ENCODE peak calls at places on chromosomes 4 and X, in nine cellular contexts. C, A, W, Z, G, K, D, R and N are unnamed samples.

GRCh38 chr4:38654273-38654672 is 9.7 kb upstream of the KLF3 start:
- DNase-seq in C (no peak), K (no peak), A (no peak), G (no peak), D (no peak), Z (no peak), W (no peak), R (no peak), N (no peak)

GRCh38 chr4:184288451-184289178 is 70.9 kb upstream of the ENPP6 start:
- DNase-seq in D (no peak), R (no peak), G (no peak), W (peak; percentile 51), K (no peak), C (no peak), Z (no peak), A (no peak), N (no peak)

GRCh38 chr4:55321707-55322264 is 24.3 kb upstream of the SRD5A3 start:
- DNase-seq in G (peak; percentile 51), K (peak; percentile 75), C (peak; percentile 85), W (peak; percentile 83), A (peak; percentile 88), D (no peak), R (peak; percentile 78), Z (peak; percentile 84), N (peak; percentile 55)

GRCh38 chrX:107448625-107449468 is 605 bp upstream of the FRMPD3 start:
- DNase-seq in C (no peak), K (peak; percentile 46), D (no peak), A (no peak), Z (no peak), G (no peak), W (peak; percentile 51), R (no peak), N (no peak)

GRCh38 chr4:83112678-83113428 is 1.7 kb downstream of the PLAC8 start:
- DNase-seq in C (peak; percentile 45), A (no peak), W (no peak), Z (peak; percentile 36), D (no peak), K (no peak), G (peak; percentile 72), R (no peak), N (no peak)

GRCh38 chr4:74376888-74377483 is 12.0 kb downstream of the EREG start:
- DNase-seq in G (peak; percentile 41), A (no peak), D (no peak), W (no peak), K (no peak), R (peak; percentile 69), C (peak; percentile 46), Z (peak; percentile 76), N (peak; percentile 41)

GRCh38 chrX:93875621-93876282 is 201.7 kb downstream of the FAM133A start:
- DNase-seq in D (no peak), K (no peak), R (peak; percentile 0), W (no peak), C (no peak), A (no peak), G (no peak), Z (no peak), N (no peak)

GRCh38 chr4:52014903-52015302 is 5.3 kb downstream of the LRRC66 start:
- DNase-seq in D (no peak), A (no peak), W (no peak), Z (no peak), K (no peak), G (no peak), C (no peak), R (no peak), N (no peak)

GRCh38 chrX:109614951-109615350 is 10.0 kb downstream of the KCNE5 start:
- DNase-seq in Z (no peak), R (no peak), D (no peak), A (no peak), K (no peak), G (no peak), C (no peak), W (no peak), N (no peak)

GRCh38 chr4:54800831-54801530 is 143.2 kb downstream of the KIT start:
- DNase-seq in D (no peak), K (no peak), Z (no peak), W (no peak), R (no peak), A (no peak), C (no peak), G (no peak), N (no peak)

GRCh38 chrX:135213200-135213844 is 38.5 kb upstream of the ETDA start:
- DNase-seq in C (no peak), R (no peak), Z (no peak), K (no peak), W (no peak), A (no peak), D (no peak), G (no peak), N (no peak)

GRCh38 chrX:131288738-131289511 is at the start of gene IGSF1:
- DNase-seq in G (peak; percentile 20), D (no peak), K (peak; percentile 33), C (peak; percentile 4), A (no peak), R (no peak), W (peak; percentile 73), Z (peak; percentile 38), N (no peak)

GRCh38 chr4:83340692-83341343 is 6.2 kb upstream of the HPSE start:
- DNase-seq in A (no peak), D (no peak), W (no peak), K (no peak), Z (no peak), R (no peak), C (no peak), G (no peak), N (no peak)

GRCh38 chr4:7885216-7886134 is 54.2 kb downstream of the AFAP1 start:
- DNase-seq in R (no peak), G (no peak), A (peak; percentile 75), C (no peak), Z (no peak), D (no peak), W (no peak), K (no peak), N (no peak)

GRCh38 chr4:8940792-8941491 is 69.3 kb upstream of the HMX1 start:
- DNase-seq in R (no peak), Z (no peak), W (peak; percentile 20), C (no peak), D (no peak), A (no peak), K (no peak), G (no peak), N (no peak)

GRCh38 chrX:34956915-34957314 is 14.3 kb downstream of the FAM47B start:
- DNase-seq in G (peak; percentile 50), C (no peak), Z (peak; percentile 40), R (peak; percentile 66), D (no peak), A (no peak), W (no peak), K (no peak), N (peak; percentile 3)

GRCh38 chr4:39045791-39046221 is 13.6 kb upstream of the TMEM156 start:
- DNase-seq in Z (peak; percentile 71), G (no peak), C (peak; percentile 42), D (no peak), A (no peak), W (no peak), K (no peak), R (no peak), N (no peak)

GRCh38 chrX:20742106-20742505 is 475.4 kb upstream of the RPS6KA3 start:
- DNase-seq in R (no peak), A (no peak), C (no peak), K (no peak), G (peak; percentile 55), W (no peak), Z (peak; percentile 7), D (no peak), N (no peak)

GRCh38 chrX:135345328-135345645 is 36.0 kb downstream of the ETDC start:
- DNase-seq in Z (peak; percentile 63), W (peak; percentile 43), A (peak; percentile 86), C (peak; percentile 27), K (peak; percentile 63), G (peak; percentile 34), D (no peak), R (peak; percentile 3), N (peak; percentile 63)

GRCh38 chr4:74109116-74109791 is 10.3 kb upstream of the CXCL2 start:
- DNase-seq in W (peak; percentile 47), C (peak; percentile 93), A (no peak), D (no peak), G (peak; percentile 98), Z (peak; percentile 94), R (peak; percentile 100), K (no peak), N (peak; percentile 94)

DNA sequence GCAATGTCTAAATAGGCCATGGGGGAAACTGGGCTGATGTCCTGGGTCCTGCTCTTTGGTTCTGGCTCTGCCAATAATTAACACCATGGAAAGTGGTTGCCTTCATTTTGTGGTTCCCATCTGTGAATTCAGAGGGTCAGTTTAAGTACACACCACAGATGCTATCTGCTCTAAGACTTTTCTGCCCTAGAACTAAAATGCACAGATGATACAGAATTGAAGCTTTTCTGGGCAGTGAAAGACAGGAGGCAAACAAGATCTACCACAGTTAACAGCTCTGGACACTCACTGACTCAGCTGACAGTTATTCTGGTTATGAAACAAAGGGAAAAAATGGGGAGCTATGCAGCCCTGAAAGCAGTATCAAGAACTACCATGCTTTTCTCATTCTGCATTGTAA is 37.3 kb downstream of the APBB2 start:
- DNase-seq in C (peak; percentile 71), G (peak; percentile 83), R (peak; percentile 66), K (no peak), D (no peak), A (no peak), W (no peak), Z (peak; percentile 79), N (peak; percentile 59)
- TF ChIP-seq CTCF in C (peak; percentile 49), G (no peak), R (no peak), K (no peak), D (peak; percentile 13), A (no peak), W (no peak), Z (peak; percentile 34), N (peak; percentile 46)

GRCh38 chr4:32000846-32001488 is 1280.8 kb downstream of the PCDH7 start:
- DNase-seq in R (no peak), C (no peak), Z (no peak), A (no peak), D (no peak), G (no peak), W (no peak), K (no peak), N (no peak)
- TF ChIP-seq CTCF in R (no peak), C (no peak), Z (no peak), A (no peak), D (no peak), G (no peak), W (no peak), K (no peak), N (no peak)

GRCh38 chr4:186108391-186108790 is 3.9 kb downstream of the FAM149A start:
- DNase-seq in C (no peak), D (no peak), K (no peak), A (no peak), Z (no peak), G (no peak), W (no peak), R (no peak), N (no peak)
- TF ChIP-seq CTCF in C (no peak), D (no peak), K (no peak), A (no peak), Z (no peak), G (no peak), W (no peak), R (no peak), N (no peak)

DNA sequence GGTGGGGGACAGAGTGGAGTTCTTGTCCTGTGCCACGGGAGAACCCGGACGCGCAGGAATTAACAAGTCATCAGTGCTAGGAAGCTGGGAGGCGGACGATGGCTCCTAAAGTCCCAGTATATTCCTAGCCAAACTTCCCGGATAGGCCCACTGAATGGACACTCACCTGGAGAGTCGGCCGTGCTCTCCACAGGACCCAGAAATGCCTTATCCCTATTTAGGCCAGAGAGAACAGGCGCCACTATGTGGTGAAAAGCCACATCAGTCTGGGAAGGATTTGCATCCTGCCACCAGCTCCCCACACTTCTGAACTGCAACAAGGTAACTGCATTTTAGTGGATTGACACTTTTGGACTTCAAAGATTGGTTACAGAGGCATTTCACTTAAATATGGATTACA is 1.1 kb downstream of the CFAP299 start:
- DNase-seq in Z (peak; percentile 47), G (peak; percentile 33), W (peak; percentile 51), D (no peak), A (no peak), K (peak; percentile 19), C (peak; percentile 19), R (peak; percentile 65), N (no peak)
- TF ChIP-seq CTCF in Z (peak; percentile 63), G (peak; percentile 41), W (no peak), D (no peak), A (no peak), K (no peak), C (peak; percentile 67), R (peak; percentile 57), N (peak; percentile 54)